ENCODE peak calls at places on chromosomes 16 and 17, in eight cellular contexts. O is breast epithelium, X is heart left ventricle, W is IMR-90, T is H1, K is sigmoid colon, V is A549, E is spleen. J is an unnamed sample. For H3K4me1, the result is how much of the 10 kb centered on the place peaks cover.

GRCh38 chr17:7421186-7421585 is 1.1 kb downstream of the SPEM1 start:
- DNase-seq in K (no peak), E (no peak), W (no peak), V (no peak), T (no peak), X (peak), O (no peak), J (peak)

GRCh38 chr16:86550281-86550680 is 4.8 kb downstream of the MTHFSD start:
- DNase-seq in X (no peak), E (no peak), T (no peak), W (no peak), K (peak), V (no peak), O (no peak), J (no peak)

GRCh38 chr17:39782481-39782880 is 44.7 kb downstream of the GRB7 start:
- DNase-seq in X (no peak), V (no peak), W (peak), E (no peak), T (no peak), K (no peak), O (no peak), J (peak)

GRCh38 chr16:27505297-27506236 is 44.1 kb downstream of the GTF3C1 start:
- DNase-seq in O (peak), E (no peak), V (no peak), W (no peak), T (no peak), K (no peak), X (peak), J (no peak)

GRCh38 chr17:34728771-34729310 is 149.5 kb downstream of the TMEM132E start:
- DNase-seq in O (no peak), E (no peak), W (no peak), T (peak), X (no peak), V (no peak), K (peak), J (no peak)

GRCh38 chr17:41386227-41386626 is 4.1 kb upstream of the KRT34 start:
- DNase-seq in V (no peak), W (no peak), X (no peak), O (no peak), T (no peak), E (no peak), K (no peak), J (no peak)

GRCh38 chr17:44349553-44350070 is 4.5 kb downstream of the GRN start:
- DNase-seq in O (no peak), E (no peak), W (no peak), V (no peak), K (no peak), X (no peak), T (no peak), J (no peak)

GRCh38 chr16:56389554-56389953 is 35.8 kb downstream of the AMFR start:
- DNase-seq in K (no peak), V (peak), T (no peak), E (no peak), W (peak), O (no peak), X (no peak), J (no peak)

GRCh38 chr17:51585514-51586104 is 325.3 kb downstream of the UTP18 start:
- DNase-seq in W (no peak), K (no peak), O (no peak), V (peak), T (peak), E (no peak), X (no peak), J (no peak)

GRCh38 chr17:50582741-50583140 is 22.2 kb downstream of the CACNA1G start:
- DNase-seq in E (no peak), W (no peak), T (no peak), V (no peak), K (no peak), O (no peak), X (peak), J (no peak)

GRCh38 chr17:72774251-72774650 is 318.2 kb downstream of the SLC39A11 start:
- DNase-seq in V (no peak), K (no peak), X (no peak), E (no peak), T (no peak), O (no peak), W (no peak), J (no peak)

GRCh38 chr16:77037696-77038347 is 153.2 kb upstream of the MON1B start:
- DNase-seq in O (no peak), W (no peak), X (no peak), T (no peak), V (no peak), K (no peak), E (no peak), J (no peak)

GRCh38 chr17:49361129-49361901 is 735 bp downstream of the ZNF652 start:
- DNase-seq in T (peak), W (no peak), V (peak), O (peak), E (peak), X (peak), K (peak), J (no peak)
- TF ChIP-seq POLR2A in T (no peak), W (no peak), V (peak), O (no peak), E (peak), X (no peak), K (no peak), J (no peak)

DNA sequence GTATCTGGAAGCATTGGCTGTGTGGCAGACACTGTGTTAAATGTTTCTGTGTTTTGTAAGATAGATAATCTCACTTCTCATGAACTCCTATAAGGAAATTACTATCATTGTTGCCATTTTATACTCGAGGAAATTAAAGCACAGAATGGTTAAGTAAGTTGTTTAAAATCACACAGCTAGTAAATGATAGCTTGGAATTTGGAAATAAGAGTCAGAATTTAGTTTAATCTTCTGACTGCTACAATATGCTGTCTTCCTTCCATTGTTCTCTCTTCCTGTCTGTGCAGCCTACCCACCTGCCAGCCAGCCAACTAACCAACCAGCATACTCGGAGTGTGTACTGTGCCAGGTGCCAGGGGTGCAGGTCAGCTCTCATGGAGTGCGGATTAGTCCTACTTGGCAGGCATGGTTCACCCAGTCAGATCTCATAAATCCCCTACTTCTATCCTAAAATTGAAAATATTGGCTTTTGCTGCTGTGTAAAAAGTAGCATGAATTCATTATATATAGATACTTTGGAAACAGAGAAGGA is 79.9 kb upstream of the LGALS9 start:
- DNase-seq in O (no peak), W (no peak), V (no peak), E (peak), X (no peak), T (no peak), K (no peak), J (no peak)
- H3K4me1 ChIP-seq in O (under half), W (under half), V (half or more), E (under half), X (under half), T (under half), K (under half), J (under half)

DNA sequence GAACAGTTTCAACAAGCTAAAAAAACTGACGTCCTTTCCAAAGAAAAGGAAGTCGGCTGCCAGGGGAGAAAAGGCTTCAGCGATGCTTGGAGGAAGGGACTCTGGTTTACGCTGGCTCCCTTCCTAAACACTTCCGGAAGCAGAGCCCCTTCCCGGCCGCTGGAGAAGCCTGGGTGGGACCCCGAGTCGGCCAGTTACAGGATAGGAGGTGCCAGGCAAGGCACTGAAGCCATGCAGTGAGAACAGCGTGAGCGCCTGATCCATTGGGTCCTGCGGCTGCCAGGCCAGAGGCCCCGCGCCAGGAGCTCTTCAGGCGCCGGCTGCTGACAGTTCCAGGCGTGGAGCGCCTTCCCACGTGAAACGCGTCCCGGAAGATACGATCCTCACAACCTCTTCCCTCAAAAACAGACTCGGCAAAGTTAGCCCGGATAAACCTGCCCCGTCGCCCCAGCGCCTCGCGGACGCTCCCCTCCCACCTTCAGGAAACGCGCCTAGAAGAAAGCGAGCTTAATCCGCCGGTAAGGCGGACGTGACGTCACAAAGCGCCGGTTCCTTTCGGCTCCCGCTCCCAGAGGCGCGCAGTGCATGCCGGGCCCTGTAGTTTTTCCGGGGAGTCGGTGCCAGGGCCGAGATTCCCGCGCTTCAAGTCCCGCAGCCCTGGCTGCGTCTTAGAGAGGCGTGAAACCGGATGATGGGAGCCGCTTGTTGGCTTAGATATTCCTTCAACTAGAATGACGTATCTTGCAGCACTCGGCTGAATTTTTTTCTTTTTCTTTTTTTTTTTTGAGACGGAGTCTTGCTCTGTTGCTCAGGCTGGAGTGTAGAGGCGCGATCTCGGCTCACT is at the start of gene ADAT1:
- DNase-seq in O (peak), X (peak), T (peak), V (peak), E (peak), W (peak), K (peak), J (peak)
- TF ChIP-seq POLR2A in O (peak), X (peak), T (peak), V (peak), E (peak), W (peak), K (peak), J (peak)

DNA sequence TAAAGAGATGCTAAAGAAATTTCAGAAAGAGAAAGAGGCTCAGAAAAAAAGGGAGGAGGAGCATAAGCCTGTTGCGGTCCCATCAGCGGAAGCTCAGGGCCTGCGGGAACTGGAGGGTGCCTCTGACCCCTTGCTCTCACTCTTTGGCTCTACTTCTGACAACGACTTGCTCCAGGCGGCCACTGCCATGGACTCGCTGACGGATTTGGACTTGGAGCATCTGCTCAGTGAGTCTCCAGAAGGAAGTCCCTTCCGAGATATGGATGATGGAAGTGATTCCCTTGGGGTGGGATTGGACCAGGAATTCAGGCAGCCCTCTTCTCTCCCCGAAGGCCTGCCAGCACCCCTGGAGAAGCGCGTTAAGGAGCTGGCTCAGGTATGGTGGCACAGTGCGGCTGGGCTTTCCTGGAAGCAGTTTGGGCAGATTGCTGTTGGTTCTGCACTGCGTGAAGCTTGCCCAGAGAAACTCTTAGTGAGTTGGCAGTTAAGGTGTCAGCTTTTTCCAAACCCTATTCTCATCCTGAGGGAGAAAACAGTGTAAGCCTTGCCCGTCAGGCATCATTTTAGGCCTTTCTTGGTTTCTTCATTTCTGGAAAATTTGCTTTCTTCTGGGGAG is 13.6 kb downstream of the UBN1 start:
- DNase-seq in E (no peak), W (no peak), V (no peak), K (no peak), O (no peak), T (no peak), X (no peak), J (no peak)
- H3K4me1 ChIP-seq in E (under half), W (under half), V (under half), K (under half), O (under half), T (under half), X (under half), J (under half)

GRCh38 chr17:29279397-29280070 is 14.4 kb downstream of the NUFIP2 start:
- DNase-seq in O (no peak), W (no peak), E (no peak), T (no peak), V (no peak), K (no peak), X (no peak), J (no peak)
- TF ChIP-seq POLR2A in O (no peak), W (no peak), E (no peak), T (no peak), V (no peak), K (no peak), X (no peak), J (no peak)

GRCh38 chr17:59432657-59433056 is 101.2 kb downstream of the YPEL2 start:
- DNase-seq in E (no peak), T (no peak), K (no peak), X (no peak), W (no peak), O (no peak), V (no peak), J (no peak)
- H3K4me1 ChIP-seq in E (under half), T (under half), K (under half), X (under half), W (under half), O (under half), V (under half), J (under half)

GRCh38 chr17:27352481-27353460 is 58.9 kb downstream of the WSB1 start:
- DNase-seq in T (no peak), O (no peak), W (peak), K (peak), X (no peak), E (no peak), V (peak), J (no peak)

GRCh38 chr17:27354491-27355081 is 60.7 kb downstream of the WSB1 start:
- DNase-seq in V (no peak), X (no peak), E (no peak), T (no peak), O (no peak), W (no peak), K (no peak), J (no peak)

GRCh38 chr17:27355419-27355818 is 61.5 kb downstream of the WSB1 start:
- DNase-seq in X (no peak), E (no peak), V (no peak), K (no peak), O (no peak), W (no peak), T (no peak), J (no peak)

GRCh38 chr17:27353469-27354050 is 59.6 kb downstream of the WSB1 start:
- DNase-seq in K (peak), W (peak), V (peak), T (peak), E (peak), X (peak), O (peak), J (peak)

DNA sequence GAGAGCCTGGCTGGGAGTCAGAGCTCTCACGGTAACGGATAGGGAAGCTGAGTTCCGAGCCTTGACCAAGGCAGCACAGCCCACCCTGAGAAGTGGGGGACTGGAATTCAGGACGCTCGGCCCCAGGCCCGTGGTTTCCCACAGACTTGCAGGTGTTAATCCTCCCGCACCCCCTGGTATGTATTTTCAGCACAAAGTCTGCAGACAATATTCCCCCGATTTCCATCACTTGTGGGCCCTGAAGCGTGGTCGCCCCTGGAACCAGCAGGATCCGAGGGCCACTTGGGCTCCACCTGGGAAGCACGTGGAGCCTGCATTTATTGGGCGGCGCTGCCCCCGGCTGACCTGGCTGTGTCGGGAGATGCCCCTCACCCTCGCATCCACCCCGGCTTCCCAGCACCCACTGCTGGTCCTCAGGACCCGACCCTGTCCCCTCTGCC is 60.2 kb downstream of the WSB1 start:
- DNase-seq in T (no peak), O (no peak), E (peak), X (peak), K (peak), W (no peak), V (no peak), J (no peak)
- TF ChIP-seq POLR2A in T (no peak), O (no peak), E (no peak), X (no peak), K (no peak), W (no peak), V (no peak), J (no peak)

DNA sequence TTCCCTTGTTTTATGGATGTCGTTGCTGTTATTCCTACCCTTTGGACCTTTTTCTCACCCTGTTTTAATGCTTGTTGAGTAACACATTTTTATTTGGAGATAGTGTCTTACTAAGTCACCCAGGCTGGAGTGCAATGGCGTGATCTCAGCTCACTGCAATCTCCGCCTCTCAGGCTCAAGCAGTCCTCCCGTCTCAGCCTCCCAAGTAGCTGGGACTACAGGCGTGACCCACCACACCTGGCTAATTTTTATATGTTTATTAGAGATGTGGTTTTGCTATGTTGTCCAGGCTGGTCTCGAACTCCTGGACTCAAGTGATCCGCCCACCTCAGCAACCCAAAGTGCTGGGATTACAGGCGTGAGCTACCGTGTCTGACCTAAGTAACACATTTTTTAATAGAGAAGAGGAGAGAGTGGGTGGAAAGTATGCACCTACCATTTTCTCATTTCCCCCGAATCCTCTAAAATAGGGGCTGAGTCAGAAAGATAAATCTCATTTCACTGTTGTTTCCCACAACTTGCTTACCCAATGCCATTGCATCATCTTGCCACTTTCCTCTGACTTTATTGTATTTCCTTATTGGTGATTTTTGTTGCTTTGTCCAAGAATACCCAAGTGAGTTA is 7.0 kb downstream of the DHX40 start:
- DNase-seq in O (no peak), W (peak), X (no peak), T (no peak), K (no peak), E (no peak), V (no peak), J (no peak)
- H3K4me1 ChIP-seq in O (under half), W (under half), X (under half), T (under half), K (under half), E (under half), V (under half), J (under half)

DNA sequence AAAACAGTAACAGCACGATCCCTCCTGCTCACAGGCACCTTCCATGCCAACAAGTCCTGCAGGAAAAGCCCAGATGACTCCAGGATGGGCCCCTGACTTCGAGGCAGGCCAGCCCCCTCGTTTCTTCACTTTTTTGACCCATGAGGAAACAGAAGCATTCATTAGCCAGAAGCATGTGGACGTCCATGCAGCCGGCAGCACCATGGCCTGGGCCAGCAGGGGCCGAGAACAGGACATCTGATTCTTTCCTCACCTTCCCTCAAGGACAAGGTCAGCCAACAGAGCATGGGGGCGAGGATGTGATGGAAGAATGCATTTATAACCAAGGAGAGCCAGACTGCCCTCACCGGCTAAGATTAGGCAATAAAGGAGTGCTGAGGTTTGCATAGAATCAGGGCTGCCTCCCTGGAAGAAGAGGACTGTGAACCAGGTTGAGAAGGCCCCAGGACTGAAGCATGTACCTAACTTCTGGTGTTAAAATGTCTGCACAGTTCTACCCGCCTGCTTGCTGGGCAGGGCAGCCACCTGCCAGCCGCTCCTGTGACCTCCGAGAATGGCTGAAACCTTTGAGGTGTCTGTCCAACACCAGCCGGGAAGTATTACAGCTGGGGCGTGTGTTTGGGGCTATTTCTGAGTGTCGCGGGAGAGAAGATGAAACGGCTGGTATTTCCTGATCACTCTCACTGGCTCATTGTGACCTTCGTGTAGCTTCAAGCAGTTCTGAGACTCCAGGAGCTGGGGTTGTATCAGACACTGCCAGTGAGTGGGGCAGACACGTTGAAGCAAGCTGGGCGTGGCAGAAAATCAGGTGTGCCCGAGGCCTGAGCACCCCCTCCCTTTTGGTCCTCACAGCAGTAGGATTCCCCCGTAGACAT is 94.0 kb upstream of the TNRC6C start:
- DNase-seq in K (no peak), X (no peak), T (no peak), V (no peak), W (no peak), E (peak), O (no peak), J (no peak)
- TF ChIP-seq POLR2A in K (no peak), X (no peak), T (no peak), V (no peak), W (no peak), E (no peak), O (no peak), J (no peak)

J was measured in upper lobe of left lung.